ENCODE peak calls at places on chromosome 12, in four cellular contexts. A is WERI-Rb-1, P is fibroblast of pulmonary artery, I is HCT116. Q is an unnamed sample.

GRCh38 chr12:30756074-30756473 is 1.3 kb upstream of the CAPRIN2 start:
- DNase-seq in A (no peak), P (no peak), I (no peak), Q (peak)

GRCh38 chr12:127613056-127613455 is 653.9 kb upstream of the TMEM132C start:
- DNase-seq in A (no peak), P (no peak), I (no peak), Q (no peak)

GRCh38 chr12:89051065-89051677 is 301.1 kb downstream of the DUSP6 start:
- DNase-seq in A (peak), P (peak), I (peak), Q (no peak)

GRCh38 chr12:54425696-54426095 is 6.6 kb upstream of the ITGA5 start:
- DNase-seq in A (no peak), P (no peak), I (no peak), Q (no peak)

GRCh38 chr12:52715416-52715815 is 12.1 kb upstream of the KRT77 start:
- DNase-seq in A (peak), P (no peak), I (peak), Q (no peak)

GRCh38 chr12:107884769-107885694 is 110.5 kb downstream of the ASCL4 start:
- DNase-seq in A (peak), P (peak), I (peak), Q (peak)

GRCh38 chr12:104680506-104680905 is 223.8 kb downstream of the CHST11 start:
- DNase-seq in A (no peak), P (no peak), I (no peak), Q (no peak)

GRCh38 chr12:121800694-121801600 is 2.9 kb upstream of the SETD1B start:
- DNase-seq in A (no peak), P (peak), I (no peak), Q (peak)

GRCh38 chr12:64457036-64457435 is 5.1 kb downstream of the TBK1 start:
- DNase-seq in A (no peak), P (peak), I (no peak), Q (peak)

GRCh38 chr12:113221997-113222729 is 899 bp downstream of the TPCN1 start:
- DNase-seq in A (no peak), P (no peak), I (no peak), Q (peak)

GRCh38 chr12:15522574-15523187 is 200.4 kb downstream of the PTPRO start:
- DNase-seq in A (no peak), P (peak), I (peak), Q (no peak)

DNA sequence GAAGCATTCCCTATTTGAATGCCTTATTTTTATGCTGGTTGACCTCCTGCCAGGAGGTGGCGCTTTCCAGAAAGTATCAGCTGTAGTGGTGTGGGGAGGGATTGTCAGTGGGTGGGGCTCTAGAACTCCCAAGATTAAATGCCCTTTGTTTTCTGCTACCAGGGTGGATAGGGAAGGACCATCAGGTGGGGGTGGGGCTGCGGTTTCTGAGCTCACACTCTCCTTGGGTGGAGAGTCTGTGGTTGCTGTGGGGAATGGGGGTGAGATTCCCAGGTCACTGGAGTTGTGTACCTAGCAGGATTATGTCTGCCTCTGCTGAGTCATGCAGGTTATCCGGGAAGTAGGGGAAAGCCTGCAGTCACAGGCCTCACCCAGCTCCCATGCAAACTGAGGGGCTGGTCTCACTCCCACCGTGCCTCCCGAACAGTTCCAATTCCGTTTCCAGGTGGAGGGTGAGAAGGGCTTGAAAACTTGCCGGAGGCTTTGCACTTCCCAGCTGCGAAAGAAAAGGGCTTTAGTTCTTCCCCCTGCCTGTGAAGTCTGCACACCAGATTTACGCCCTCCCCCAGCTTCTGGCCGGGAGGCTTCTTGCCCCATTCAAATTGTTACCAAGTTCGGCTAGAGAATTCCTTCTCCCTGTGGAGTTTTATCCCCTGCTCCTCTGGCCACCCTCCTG is 68.4 kb downstream of the ALG10B start:
- DNase-seq in A (peak), P (no peak), I (no peak), Q (peak)
- TF ChIP-seq CTCF in A (no peak), P (no peak), I (peak), Q (peak)

GRCh38 chr12:17511369-17511768 is 578.6 kb downstream of the RERGL start:
- DNase-seq in A (no peak), P (no peak), I (no peak), Q (no peak)
- TF ChIP-seq CTCF in A (no peak), P (no peak), I (peak), Q (no peak)

DNA sequence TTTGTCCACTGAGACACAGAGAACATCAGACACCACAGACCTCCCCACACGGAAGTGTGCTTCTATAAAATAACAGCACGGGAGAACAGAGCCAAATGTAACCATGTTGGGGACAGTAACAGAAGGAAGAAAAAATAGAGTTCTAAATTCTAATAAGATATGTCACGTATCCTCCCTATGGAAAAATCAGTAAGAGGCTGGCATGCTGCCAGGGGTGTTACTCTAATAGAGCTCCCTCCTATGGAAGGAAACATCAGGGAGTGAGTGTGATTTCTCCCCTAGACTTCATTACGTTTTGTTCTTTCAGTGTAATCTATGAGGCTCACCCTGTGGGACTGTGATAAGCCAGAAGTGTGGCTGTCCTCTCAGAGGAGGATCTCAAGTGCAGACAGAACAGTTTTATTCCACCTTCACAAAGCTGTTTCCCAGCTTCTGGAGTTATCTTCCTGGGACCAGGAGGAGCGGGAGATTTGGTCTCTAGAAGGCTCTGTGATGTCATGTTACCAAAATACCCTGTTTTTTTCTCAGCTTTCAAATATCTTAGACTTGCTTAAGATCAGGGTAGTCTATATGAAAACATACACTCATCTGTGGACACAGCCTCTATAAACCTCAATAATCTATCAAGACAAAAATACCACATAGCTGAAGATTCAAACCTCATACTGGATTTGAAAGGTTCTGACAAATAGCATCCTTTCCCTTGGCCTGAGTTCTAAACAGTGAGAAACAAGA is 69.3 kb downstream of the ZFC3H1 start:
- DNase-seq in A (no peak), P (peak), I (peak), Q (no peak)
- TF ChIP-seq CTCF in A (no peak), P (peak), I (no peak), Q (no peak)

GRCh38 chr12:3882896-3883564 is 9.8 kb upstream of the PARP11 start:
- DNase-seq in A (no peak), P (peak), I (peak), Q (no peak)
- TF ChIP-seq CTCF in A (peak), P (peak), I (peak), Q (no peak)

DNA sequence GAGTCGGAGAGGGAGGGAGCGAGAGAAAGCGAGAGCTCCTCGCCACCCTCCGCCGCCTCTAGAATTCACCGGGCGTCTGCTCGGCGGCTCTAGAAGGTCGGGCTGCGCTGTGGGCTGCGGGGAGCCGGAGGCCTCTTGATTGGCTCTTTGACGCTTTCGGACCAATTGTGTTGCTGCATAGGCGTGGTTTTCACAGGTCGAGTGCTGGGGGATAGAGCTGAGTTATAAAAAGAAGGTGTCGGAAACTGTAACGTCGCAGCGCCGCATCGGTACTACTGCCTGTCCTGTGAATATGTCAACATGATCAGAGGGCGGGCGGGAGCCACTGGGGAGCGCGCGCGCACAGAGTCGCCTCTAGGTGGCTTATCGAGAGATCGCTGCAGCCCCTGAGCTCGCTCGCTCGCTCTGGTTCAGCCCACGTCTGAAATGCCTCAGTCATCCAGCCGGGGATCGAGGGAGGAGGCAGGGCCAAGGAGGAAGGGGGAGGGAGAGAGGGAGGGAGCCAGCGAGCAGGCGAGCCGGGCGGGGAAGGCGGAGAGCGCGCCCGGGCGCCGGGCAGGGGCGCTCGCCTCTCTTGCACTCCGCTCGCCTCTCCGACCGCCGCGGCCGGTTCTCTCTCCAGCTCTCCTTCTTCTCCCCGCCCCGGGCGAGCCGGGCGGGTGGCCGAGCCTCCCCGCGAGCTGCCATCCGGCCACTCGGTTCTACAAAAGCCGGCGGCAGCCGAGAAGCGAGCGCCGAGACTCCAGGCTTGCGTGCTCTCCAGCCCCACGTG is at the start of gene TBX3:
- DNase-seq in A (peak), P (peak), I (peak), Q (peak)
- TF ChIP-seq CTCF in A (peak), P (peak), I (peak), Q (peak)